ENCODE peak calls at places on chromosomes 7 and 10, in ten cellular contexts. F is sigmoid colon; D is IMR-90; U is mammary epithelial cell; Y is fibroblast of lung; X is CD8-positive, alpha-beta T cell; J is PC-9; B is testis; K is AG04450; E is Panc1. L is an unnamed sample.

GRCh38 chr10:132454296-132455198 is 57.5 kb downstream of the PWWP2B start:
- DNase-seq in F (no peak), D (no peak), U (no peak), Y (no peak), X (no peak), J (no peak), B (no peak), K (no peak), E (no peak), L (no peak)

GRCh38 chr7:876972-877311 is 588 bp downstream of the GET4 start:
- DNase-seq in F (peak), D (no peak), U (peak), Y (no peak), X (no peak), J (peak), B (no peak), K (no peak), E (no peak), L (peak)

GRCh38 chr7:51276967-51277366 is 39.6 kb downstream of the COBL start:
- DNase-seq in F (no peak), D (no peak), U (no peak), Y (no peak), X (no peak), J (no peak), B (no peak), K (no peak), E (no peak), L (no peak)

GRCh38 chr7:151135866-151136514 is 31.5 kb downstream of the GBX1 start:
- DNase-seq in F (peak), D (no peak), U (no peak), Y (no peak), X (no peak), J (no peak), B (no peak), K (no peak), E (no peak), L (no peak)

GRCh38 chr10:52883996-52884871 is 111.7 kb upstream of the MBL2 start:
- DNase-seq in F (no peak), D (peak), U (peak), Y (peak), X (no peak), J (peak), B (peak), K (peak), E (peak), L (no peak)

GRCh38 chr7:81638216-81638615 is 131.6 kb downstream of the HGF start:
- DNase-seq in F (no peak), D (peak), U (no peak), Y (peak), X (no peak), J (no peak), B (no peak), K (no peak), E (peak), L (no peak)

GRCh38 chr10:127012769-127013152 is 107.5 kb downstream of the DOCK1 start:
- DNase-seq in F (no peak), D (no peak), U (peak), Y (peak), X (no peak), J (peak), B (peak), K (no peak), E (peak), L (peak)

GRCh38 chr7:148856891-148857290 is 27.2 kb downstream of the EZH2 start:
- DNase-seq in F (no peak), D (peak), U (peak), Y (no peak), X (no peak), J (no peak), B (no peak), K (no peak), E (no peak), L (no peak)

GRCh38 chr7:44277851-44278250 is 47.5 kb downstream of the CAMK2B start:
- DNase-seq in F (peak), D (peak), U (no peak), Y (peak), X (no peak), J (no peak), B (no peak), K (no peak), E (no peak), L (peak)

GRCh38 chr10:121519901-121520500 is 78.2 kb downstream of the FGFR2 start:
- DNase-seq in F (no peak), D (no peak), U (no peak), Y (no peak), X (no peak), J (no peak), B (no peak), K (no peak), E (no peak), L (no peak)

GRCh38 chr10:121518321-121518720 is 79.9 kb downstream of the FGFR2 start:
- DNase-seq in F (no peak), D (no peak), U (no peak), Y (no peak), X (no peak), J (no peak), B (no peak), K (no peak), E (no peak), L (no peak)

GRCh38 chr10:121516483-121516882 is 81.8 kb downstream of the FGFR2 start:
- DNase-seq in F (no peak), D (no peak), U (no peak), Y (no peak), X (no peak), J (no peak), B (no peak), K (no peak), E (no peak), L (no peak)

GRCh38 chr10:121521794-121522556 is 76.3 kb downstream of the FGFR2 start:
- DNase-seq in F (no peak), D (no peak), U (no peak), Y (no peak), X (no peak), J (no peak), B (no peak), K (no peak), E (no peak), L (no peak)

DNA sequence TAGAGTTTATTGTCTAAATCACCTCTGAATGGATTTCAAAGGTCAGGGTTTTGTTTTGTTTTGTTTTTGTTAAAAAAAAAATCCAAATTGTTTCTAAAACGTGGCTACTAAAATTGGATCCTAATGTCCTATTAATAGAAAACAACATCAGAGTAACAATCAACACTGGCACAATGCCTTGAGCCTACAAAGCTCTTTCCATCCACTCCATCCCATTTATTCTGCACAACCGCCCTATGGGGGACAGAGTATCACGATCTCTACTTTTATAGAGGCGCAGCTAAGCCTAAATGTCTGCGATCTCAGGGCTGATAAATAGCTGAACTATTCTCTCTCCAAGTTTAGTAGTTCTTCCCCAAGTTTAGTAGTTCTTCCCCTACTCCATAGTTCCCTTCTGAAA is 78.8 kb downstream of the FGFR2 start:
- DNase-seq in F (no peak), D (no peak), U (no peak), Y (no peak), X (no peak), J (no peak), B (no peak), K (no peak), E (no peak), L (no peak)
- H3K4me3 ChIP-seq in F (no peak), D (no peak), U (no peak), Y (no peak), X (no peak), J (no peak), B (no peak), K (no peak), E (no peak), L (no peak)

GRCh38 chr10:13718820-13719219 is 132.1 kb downstream of the PRPF18 start:
- DNase-seq in F (no peak), D (no peak), U (no peak), Y (no peak), X (no peak), J (no peak), B (no peak), K (no peak), E (no peak), L (no peak)
- H3K27ac ChIP-seq in F (peak), D (peak), U (no peak), Y (peak), X (no peak), J (no peak), B (no peak), K (peak), E (no peak), L (peak)

GRCh38 chr7:72112992-72113391 is 299.1 kb downstream of the CALN1 start:
- DNase-seq in F (no peak), D (no peak), U (no peak), Y (no peak), X (no peak), J (no peak), B (no peak), K (no peak), E (no peak), L (no peak)

GRCh38 chr7:72123913-72124312 is 288.2 kb downstream of the CALN1 start:
- DNase-seq in F (no peak), D (no peak), U (no peak), Y (no peak), X (no peak), J (no peak), B (no peak), K (no peak), E (no peak), L (no peak)

GRCh38 chr7:72114129-72114528 is 298.0 kb downstream of the CALN1 start:
- DNase-seq in F (no peak), D (no peak), U (no peak), Y (no peak), X (no peak), J (no peak), B (no peak), K (no peak), E (no peak), L (no peak)

GRCh38 chr7:72112530-72112929 is 299.6 kb downstream of the CALN1 start:
- DNase-seq in F (no peak), D (no peak), U (no peak), Y (no peak), X (no peak), J (no peak), B (no peak), K (no peak), E (no peak), L (no peak)

DNA sequence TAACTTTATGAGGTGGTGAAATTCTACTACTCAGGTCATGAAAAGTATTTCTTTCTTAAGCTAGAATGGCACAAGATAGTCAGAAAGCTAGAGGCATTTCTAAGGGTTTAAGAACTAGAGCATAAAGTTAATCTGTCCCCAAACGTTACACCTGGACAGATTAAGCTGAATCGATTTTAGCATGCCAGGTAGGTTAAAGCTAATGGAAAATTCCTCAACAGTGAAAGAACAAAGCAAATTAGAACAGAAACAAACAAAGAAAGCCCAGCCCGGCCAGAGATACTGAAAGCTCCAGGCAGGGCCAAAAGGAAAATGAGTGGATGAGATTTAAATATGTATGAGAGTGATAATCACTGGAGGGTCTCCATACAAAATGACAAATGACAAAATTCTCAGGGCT is 293.8 kb downstream of the CALN1 start:
- DNase-seq in F (no peak), D (no peak), U (no peak), Y (no peak), X (no peak), J (no peak), B (no peak), K (no peak), E (no peak), L (no peak)
- TF ChIP-seq CTCF in F (no peak), D (no peak), U (no peak), Y (no peak), X (no peak), J (no peak), B (no peak), K (no peak), E (no peak), L (no peak)

DNA sequence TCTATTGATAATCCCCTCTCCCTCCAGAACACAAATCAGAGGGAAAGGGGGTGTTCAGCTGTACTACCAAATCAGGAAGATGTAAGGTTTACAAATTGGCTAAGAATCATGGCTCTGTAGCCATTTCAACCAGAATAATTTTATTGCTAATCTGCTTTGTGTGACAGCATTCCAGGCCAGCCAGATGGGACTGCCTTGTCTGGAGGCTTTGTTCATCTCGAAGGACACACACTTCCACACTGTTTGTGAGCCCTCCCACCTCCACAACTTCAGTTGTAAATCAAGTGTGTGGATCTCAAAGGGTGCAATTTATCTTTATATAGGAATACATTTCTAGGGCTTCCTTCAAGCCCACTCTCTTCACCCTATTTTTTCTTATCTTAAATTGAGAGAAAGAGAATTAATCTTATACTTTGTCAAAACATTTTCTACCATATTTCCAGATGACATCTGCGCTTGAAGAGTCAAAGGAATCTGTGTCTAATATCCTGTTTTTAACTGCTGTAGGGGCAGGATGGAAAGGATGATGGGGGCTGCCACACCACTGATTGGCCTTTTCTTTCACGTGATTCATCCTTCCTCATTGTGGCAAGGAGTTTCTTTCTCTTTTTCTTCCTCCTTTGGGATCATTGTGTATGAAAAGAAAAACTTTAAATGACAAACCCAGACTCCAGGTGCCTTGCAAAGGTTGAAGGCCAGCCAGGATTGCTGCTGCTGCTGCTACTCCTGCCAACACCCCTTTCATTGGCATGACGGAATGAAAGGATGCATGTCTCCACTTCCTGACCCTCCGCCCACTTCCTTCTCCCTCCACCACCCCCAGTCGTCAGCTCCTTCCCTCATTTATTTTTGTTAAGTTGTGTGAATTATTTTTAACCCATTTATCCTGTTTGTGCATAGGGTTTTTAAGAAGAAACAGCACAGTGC is 6.7 kb upstream of the OIT3 start:
- DNase-seq in F (no peak), D (peak), U (no peak), Y (no peak), X (no peak), J (no peak), B (no peak), K (no peak), E (no peak), L (no peak)
- H3K4me3 ChIP-seq in F (no peak), D (no peak), U (no peak), Y (no peak), X (no peak), J (no peak), B (no peak), K (no peak), E (no peak), L (no peak)

GRCh38 chr10:42995537-42995936 is 81.3 kb upstream of the RET start:
- DNase-seq in F (no peak), D (no peak), U (no peak), Y (no peak), X (no peak), J (no peak), B (no peak), K (no peak), E (no peak), L (no peak)

GRCh38 chr10:42997849-42998165 is 79.1 kb upstream of the RET start:
- DNase-seq in F (peak), D (no peak), U (no peak), Y (no peak), X (no peak), J (no peak), B (no peak), K (no peak), E (no peak), L (peak)

GRCh38 chr10:42997151-42997848 is 79.6 kb upstream of the RET start:
- DNase-seq in F (peak), D (no peak), U (no peak), Y (no peak), X (no peak), J (no peak), B (no peak), K (no peak), E (no peak), L (peak)

GRCh38 chr10:42998481-42999384 is 78.1 kb upstream of the RET start:
- DNase-seq in F (peak), D (no peak), U (no peak), Y (no peak), X (no peak), J (no peak), B (no peak), K (no peak), E (no peak), L (peak)

DNA sequence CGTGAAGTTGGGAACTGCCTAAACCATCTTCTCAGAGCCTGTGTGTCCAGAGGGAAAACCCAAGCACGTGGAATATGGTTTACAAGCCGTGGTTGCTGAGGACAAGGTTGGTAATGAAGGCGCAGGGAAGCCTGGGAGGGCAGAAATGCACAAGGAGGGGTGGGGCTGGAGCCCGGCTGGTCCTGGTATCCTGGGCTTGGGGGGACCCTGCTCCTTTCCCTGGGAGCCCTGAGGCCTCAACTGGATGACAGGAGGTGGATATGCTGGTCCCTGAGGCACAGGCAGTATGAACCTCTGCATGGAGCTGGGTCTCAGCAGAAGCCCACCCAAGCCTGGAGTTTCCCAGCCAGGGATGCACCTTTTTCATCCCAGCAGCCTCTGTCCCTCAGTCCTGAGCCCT is 80.3 kb upstream of the RET start:
- DNase-seq in F (no peak), D (no peak), U (no peak), Y (no peak), X (no peak), J (no peak), B (no peak), K (no peak), E (no peak), L (no peak)
- H3K27ac ChIP-seq in F (no peak), D (no peak), U (no peak), Y (no peak), X (no peak), J (no peak), B (no peak), K (no peak), E (no peak), L (no peak)

DNA sequence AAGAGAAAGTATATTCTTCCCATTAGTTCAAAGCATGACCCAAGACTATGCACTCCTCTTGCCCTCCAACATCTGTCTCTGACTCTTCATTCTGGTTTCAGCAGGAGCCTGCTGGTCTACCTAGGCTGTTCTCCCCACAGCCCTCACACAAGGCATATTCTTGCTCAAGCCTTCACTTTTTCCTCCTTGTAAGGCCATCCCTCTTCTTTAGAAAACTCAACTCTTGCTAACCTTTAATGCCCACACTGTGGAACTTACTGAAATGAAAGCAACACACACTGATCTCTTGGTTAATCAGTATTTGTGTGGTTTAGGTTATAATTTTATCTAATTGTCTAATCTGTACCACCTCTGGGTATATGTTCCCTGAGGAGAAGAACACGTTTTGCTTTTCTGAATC is 75.8 kb downstream of the PRKCQ start:
- DNase-seq in F (no peak), D (no peak), U (peak), Y (no peak), X (no peak), J (no peak), B (no peak), K (no peak), E (no peak), L (no peak)
- TF ChIP-seq CTCF in F (no peak), D (no peak), U (no peak), Y (no peak), X (no peak), J (no peak), B (no peak), K (no peak), E (no peak), L (no peak)